ENCODE peak calls at places on chromosomes 12 and 14, in four cellular contexts. One of them, this sample, is unnamed.
A peak's percentile ranks its signal among the peaks of the same experiment; 100 is the strongest.

GRCh38 chr12:60205500-60205899 is 609.7 kb downstream of the SLC16A7 start:
- DNase-seq in GM12878: no peak
- DNase-seq in HepG2: no peak
- DNase-seq in A549: no peak
- DNase-seq in this sample: no peak

GRCh38 chr12:112792306-112792705 is 758 bp downstream of the RPH3A start:
- DNase-seq in HepG2: no peak
- DNase-seq in A549: no peak
- DNase-seq in GM12878: no peak
- DNase-seq in this sample: no peak

GRCh38 chr12:81329088-81329487 is 251.2 kb downstream of the ACSS3 start:
- DNase-seq in HepG2: peak; percentile 42
- DNase-seq in GM12878: no peak
- DNase-seq in A549: no peak
- DNase-seq in this sample: peak; percentile 15

GRCh38 chr12:32891956-32892355 is 4.6 kb downstream of the PKP2 start:
- DNase-seq in HepG2: peak; percentile 75
- DNase-seq in GM12878: no peak
- DNase-seq in A549: peak; percentile 43
- DNase-seq in this sample: no peak

GRCh38 chr12:53496752-53497032 is 2.6 kb downstream of the MAP3K12 start:
- DNase-seq in GM12878: no peak
- DNase-seq in HepG2: no peak
- DNase-seq in A549: no peak
- DNase-seq in this sample: no peak

GRCh38 chr14:51774209-51774608 is 86.2 kb upstream of the GNG2 start:
- DNase-seq in A549: no peak
- DNase-seq in GM12878: no peak
- DNase-seq in HepG2: no peak
- DNase-seq in this sample: peak; percentile 37

GRCh38 chr14:58068306-58068705 is 83.7 kb downstream of the ARMH4 start:
- DNase-seq in GM12878: no peak
- DNase-seq in A549: no peak
- DNase-seq in HepG2: no peak
- DNase-seq in this sample: no peak

GRCh38 chr14:33184587-33184986 is 245.9 kb downstream of the NPAS3 start:
- DNase-seq in HepG2: no peak
- DNase-seq in A549: no peak
- DNase-seq in GM12878: no peak
- DNase-seq in this sample: no peak

GRCh38 chr12:33484161-33484560 is 44.5 kb upstream of the SYT10 start:
- DNase-seq in HepG2: no peak
- DNase-seq in GM12878: no peak
- DNase-seq in A549: no peak
- DNase-seq in this sample: no peak

GRCh38 chr12:50568338-50569155 is 63.8 kb downstream of the DIP2B start:
- DNase-seq in HepG2: no peak
- DNase-seq in GM12878: no peak
- DNase-seq in A549: no peak
- DNase-seq in this sample: no peak

GRCh38 chr14:61498303-61498702 is 176.9 kb downstream of the PRKCH start:
- DNase-seq in A549: no peak
- DNase-seq in GM12878: no peak
- DNase-seq in HepG2: no peak
- DNase-seq in this sample: no peak

DNA sequence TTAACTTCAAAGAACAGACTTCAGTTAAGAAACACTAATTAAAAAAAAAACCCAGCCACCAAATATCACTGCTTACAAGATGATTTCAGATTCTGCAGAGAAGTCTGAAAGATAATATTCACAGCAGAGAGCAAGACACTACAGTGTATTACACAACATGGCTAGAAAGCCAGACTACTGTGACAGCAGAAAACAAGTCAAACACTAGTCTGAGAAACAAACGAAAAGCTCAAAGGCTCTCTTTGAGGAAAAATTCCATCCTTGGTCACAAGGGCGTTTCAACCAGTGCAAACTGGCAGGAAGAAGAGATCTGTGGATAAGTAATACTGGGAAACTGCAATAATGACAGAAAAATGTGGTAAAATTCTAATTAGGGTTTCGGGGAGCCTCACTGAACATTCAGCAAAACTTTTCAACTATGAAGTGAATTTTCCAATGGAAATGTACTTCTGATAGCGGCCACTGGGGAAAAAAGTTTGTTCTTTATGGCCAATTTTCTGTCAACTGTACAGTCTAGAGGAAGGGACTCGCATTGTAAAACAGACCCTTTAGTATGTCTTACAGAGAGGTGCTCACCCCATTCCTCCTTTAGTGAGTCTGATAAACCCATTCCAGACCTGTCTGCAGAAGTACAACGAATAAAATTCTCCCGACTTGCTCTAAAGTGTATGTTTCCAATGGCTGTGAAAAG is 50.4 kb downstream of the ACADS start:
- DNase-seq in A549: no peak
- DNase-seq in HepG2: peak; percentile 45
- DNase-seq in GM12878: no peak
- DNase-seq in this sample: no peak
- TF ChIP-seq CHD2 in A549: no peak
- TF ChIP-seq CHD2 in HepG2: no peak
- TF ChIP-seq CHD2 in GM12878: no peak
- TF ChIP-seq CHD2 in this sample: no peak

DNA sequence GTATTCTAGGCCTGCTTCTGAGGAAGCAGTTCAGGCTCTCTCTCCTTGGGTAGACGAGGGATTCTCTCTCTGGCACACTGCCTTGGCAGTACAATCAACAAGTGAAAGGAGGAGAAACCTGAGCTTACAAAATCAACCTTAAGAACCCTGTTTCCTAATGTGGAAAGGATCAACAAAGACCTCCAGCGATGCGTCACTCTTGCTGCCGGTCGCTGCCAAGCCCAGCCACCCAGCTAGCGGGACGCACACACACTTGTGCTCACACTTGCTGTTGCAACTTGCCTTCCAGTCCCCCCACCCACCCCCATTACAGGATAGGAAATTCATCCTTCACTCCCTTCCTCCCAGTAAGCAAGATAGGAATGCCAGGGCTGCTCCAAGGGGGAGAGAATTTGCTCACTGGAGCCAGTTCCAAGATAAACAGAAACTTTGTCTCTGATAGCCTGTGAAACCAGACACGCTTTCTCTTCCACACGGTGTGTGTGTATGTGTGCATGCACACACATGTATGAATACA is 144.3 kb downstream of the BCL11B start:
- DNase-seq in HepG2: no peak
- DNase-seq in A549: no peak
- DNase-seq in GM12878: no peak
- DNase-seq in this sample: peak; percentile 37
- TF ChIP-seq CHD2 in HepG2: no peak
- TF ChIP-seq CHD2 in A549: no peak
- TF ChIP-seq CHD2 in GM12878: no peak
- TF ChIP-seq CHD2 in this sample: no peak

GRCh38 chr14:39266871-39267591 is 33.3 kb downstream of the MIA2 start:
- DNase-seq in A549: peak; percentile 58
- DNase-seq in HepG2: peak; percentile 86
- DNase-seq in GM12878: no peak
- DNase-seq in this sample: peak; percentile 51

GRCh38 chr14:39266589-39266870 is 32.8 kb downstream of the MIA2 start:
- DNase-seq in GM12878: no peak
- DNase-seq in A549: no peak
- DNase-seq in HepG2: peak; percentile 96
- DNase-seq in this sample: peak; percentile 5

GRCh38 chr14:39265032-39265431 is 31.3 kb downstream of the MIA2 start:
- DNase-seq in GM12878: no peak
- DNase-seq in A549: no peak
- DNase-seq in HepG2: no peak
- DNase-seq in this sample: no peak

GRCh38 chr14:39264558-39264957 is 30.8 kb downstream of the MIA2 start:
- DNase-seq in A549: no peak
- DNase-seq in GM12878: no peak
- DNase-seq in HepG2: no peak
- DNase-seq in this sample: no peak

GRCh38 chr14:39265741-39266588 is 32.2 kb downstream of the MIA2 start:
- DNase-seq in GM12878: no peak
- DNase-seq in HepG2: no peak
- DNase-seq in A549: no peak
- DNase-seq in this sample: no peak
- TF ChIP-seq CHD2 in GM12878: peak; percentile 20
- TF ChIP-seq CHD2 in HepG2: no peak
- TF ChIP-seq CHD2 in A549: no peak
- TF ChIP-seq CHD2 in this sample: no peak

GRCh38 chr14:72892103-72892878 is 1.6 kb downstream of the DPF3 start:
- DNase-seq in GM12878: no peak
- DNase-seq in A549: no peak
- DNase-seq in HepG2: no peak
- DNase-seq in this sample: no peak
- TF ChIP-seq CHD2 in GM12878: no peak
- TF ChIP-seq CHD2 in A549: no peak
- TF ChIP-seq CHD2 in HepG2: no peak
- TF ChIP-seq CHD2 in this sample: no peak

DNA sequence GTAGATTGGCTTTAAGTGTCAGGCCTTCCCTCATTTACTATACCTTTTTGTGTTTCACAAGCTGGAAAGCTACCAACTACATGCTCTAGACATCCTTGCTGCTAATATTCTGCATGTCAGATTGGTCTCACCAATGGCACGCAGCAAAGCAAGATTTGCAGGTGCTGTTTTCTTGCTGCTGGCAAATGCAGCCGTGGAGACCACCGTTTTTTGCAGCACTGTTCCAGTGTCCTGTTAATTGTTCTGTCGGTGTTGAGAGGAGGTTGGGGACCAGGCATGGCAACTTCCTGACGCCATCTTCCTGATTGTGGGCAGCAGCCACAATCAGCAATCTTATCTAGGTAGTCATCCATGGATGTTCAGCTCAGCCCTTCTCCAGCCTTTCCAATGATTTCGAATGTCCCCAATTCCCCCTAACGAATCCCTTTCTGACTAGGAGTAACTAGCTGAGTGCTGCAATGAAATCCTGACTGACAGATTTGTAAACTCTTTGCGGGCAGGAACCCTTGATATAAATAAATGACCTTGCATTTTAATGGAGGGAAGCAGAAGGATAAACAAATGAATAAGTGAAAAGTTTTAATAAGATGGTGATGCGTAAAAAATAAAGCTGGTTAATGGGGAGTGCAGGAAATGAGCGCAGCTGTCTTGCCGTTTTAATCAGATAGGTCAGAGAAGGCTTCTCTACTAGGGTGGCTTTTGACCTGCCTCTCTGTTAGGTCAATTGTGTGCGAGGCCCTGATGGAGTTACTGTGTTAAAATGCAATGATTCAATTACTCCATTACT is 574 bp upstream of the CRADD start:
- DNase-seq in A549: no peak
- DNase-seq in HepG2: no peak
- DNase-seq in GM12878: no peak
- DNase-seq in this sample: no peak
- TF ChIP-seq CHD2 in A549: no peak
- TF ChIP-seq CHD2 in HepG2: no peak
- TF ChIP-seq CHD2 in GM12878: no peak
- TF ChIP-seq CHD2 in this sample: no peak

GRCh38 chr14:66471584-66471983 is 14.6 kb upstream of the CCDC196 start:
- DNase-seq in A549: no peak
- DNase-seq in GM12878: no peak
- DNase-seq in HepG2: no peak
- DNase-seq in this sample: no peak

GRCh38 chr14:66477567-66477966 is 8.6 kb upstream of the CCDC196 start:
- DNase-seq in A549: no peak
- DNase-seq in HepG2: no peak
- DNase-seq in GM12878: peak; percentile 4
- DNase-seq in this sample: no peak

GRCh38 chr14:66473223-66473622 is 12.9 kb upstream of the CCDC196 start:
- DNase-seq in HepG2: no peak
- DNase-seq in A549: no peak
- DNase-seq in GM12878: no peak
- DNase-seq in this sample: no peak

GRCh38 chr14:66482873-66483272 is 3.3 kb upstream of the CCDC196 start:
- DNase-seq in GM12878: no peak
- DNase-seq in HepG2: no peak
- DNase-seq in A549: no peak
- DNase-seq in this sample: no peak

GRCh38 chr14:66476964-66477363 is 9.2 kb upstream of the CCDC196 start:
- DNase-seq in A549: no peak
- DNase-seq in HepG2: no peak
- DNase-seq in GM12878: no peak
- DNase-seq in this sample: no peak
- TF ChIP-seq CHD2 in A549: no peak
- TF ChIP-seq CHD2 in HepG2: no peak
- TF ChIP-seq CHD2 in GM12878: no peak
- TF ChIP-seq CHD2 in this sample: no peak

This sample was measured in H1.